ENCODE peak calls at places on chromosomes 7 and 10, in seven cellular contexts. T, P, H, M, E, R and O are unnamed samples.

GRCh38 chr10:58282615-58283014 is 13.7 kb downstream of the CISD1 start:
- DNase-seq in T (no peak), H (no peak), M (no peak), R (no peak), E (no peak), P (no peak), O (no peak)

GRCh38 chr10:84845628-84846261 is 517.4 kb downstream of the CCSER2 start:
- DNase-seq in P (no peak), R (no peak), H (peak; percentile 31), M (no peak), T (no peak), E (no peak), O (no peak)

GRCh38 chr10:60846173-60846572 is 67.9 kb downstream of the CDK1 start:
- DNase-seq in T (no peak), H (no peak), R (no peak), P (no peak), M (no peak), E (peak; percentile 8), O (no peak)

GRCh38 chr10:127996586-127996985 is 89.7 kb downstream of the PTPRE start:
- DNase-seq in P (peak; percentile 42), H (peak; percentile 68), R (peak; percentile 62), E (no peak), M (no peak), T (peak; percentile 48), O (no peak)

GRCh38 chr10:74263996-74264395 is 113.0 kb downstream of the ADK start:
- DNase-seq in P (no peak), H (no peak), M (no peak), R (no peak), E (no peak), T (no peak), O (no peak)

GRCh38 chr10:110305767-110306451 is 1.2 kb upstream of the SMNDC1 start:
- DNase-seq in R (peak; percentile 69), T (peak; percentile 74), H (no peak), E (peak; percentile 84), M (peak; percentile 72), P (no peak), O (peak; percentile 48)

GRCh38 chr10:45502458-45502857 is 128.4 kb downstream of the ALOX5 start:
- DNase-seq in E (no peak), T (no peak), M (no peak), P (no peak), R (no peak), H (no peak), O (no peak)

GRCh38 chr7:27082171-27082570 is 13.6 kb downstream of the HOXA1 start:
- DNase-seq in P (no peak), H (no peak), R (no peak), T (no peak), E (peak; percentile 29), M (no peak), O (no peak)

GRCh38 chr10:527416-527815 is 162.1 kb downstream of the DIP2C start:
- DNase-seq in P (no peak), M (no peak), H (no peak), T (no peak), E (no peak), R (no peak), O (no peak)

GRCh38 chr7:132131196-132131595 is 445.1 kb downstream of the PLXNA4 start:
- DNase-seq in M (no peak), P (no peak), T (no peak), H (no peak), R (no peak), E (peak; percentile 54), O (no peak)

GRCh38 chr7:55523366-55523765 is 48.9 kb downstream of the VOPP1 start:
- DNase-seq in T (peak; percentile 44), R (no peak), M (no peak), E (no peak), H (no peak), P (no peak), O (no peak)

GRCh38 chr10:4847580-4848020 is 21.6 kb downstream of the AKR1E2 start:
- DNase-seq in H (no peak), P (no peak), M (peak; percentile 75), T (no peak), R (no peak), E (peak; percentile 17), O (no peak)

GRCh38 chr10:29830526-29831512 is 196.0 kb upstream of the SVIL start:
- DNase-seq in E (no peak), H (no peak), P (no peak), T (no peak), R (no peak), M (no peak), O (no peak)

GRCh38 chr10:12717981-12718707 is 283.4 kb downstream of the CCDC3 start:
- DNase-seq in T (no peak), P (no peak), R (no peak), M (no peak), E (peak; percentile 87), H (no peak), O (no peak)

GRCh38 chr7:12162420-12163113 is 48.5 kb upstream of the TMEM106B start:
- DNase-seq in H (no peak), P (no peak), M (peak; percentile 12), E (peak; percentile 30), R (no peak), T (no peak), O (no peak)

GRCh38 chr10:6173203-6173602 is 29.5 kb upstream of the PFKFB3 start:
- DNase-seq in H (no peak), R (no peak), M (no peak), P (no peak), T (peak; percentile 77), E (no peak), O (peak; percentile 43)

GRCh38 chr10:43263551-43264323 is 3.1 kb downstream of the RASGEF1A start:
- DNase-seq in M (peak; percentile 68), H (no peak), P (no peak), E (no peak), R (no peak), T (peak; percentile 18), O (no peak)

GRCh38 chr7:96287168-96287567 is 34.7 kb downstream of the SLC25A13 start:
- DNase-seq in M (no peak), P (no peak), E (no peak), T (no peak), R (no peak), H (no peak), O (no peak)

GRCh38 chr7:40001649-40002048 is 51.6 kb downstream of the CDK13 start:
- DNase-seq in E (no peak), P (no peak), T (no peak), H (no peak), R (no peak), M (no peak), O (no peak)

GRCh38 chr7:41701542-41701941 is 1.3 kb downstream of the INHBA start:
- DNase-seq in R (no peak), T (no peak), M (no peak), E (no peak), P (no peak), H (no peak), O (no peak)

GRCh38 chr7:106205621-106206222 is 79.1 kb downstream of the NAMPT start:
- DNase-seq in M (no peak), P (no peak), T (no peak), E (peak; percentile 10), R (no peak), H (no peak), O (no peak)

GRCh38 chr7:124088590-124088989 is 55.7 kb upstream of the TMEM229A start:
- DNase-seq in E (peak; percentile 61), H (no peak), R (no peak), M (no peak), P (no peak), T (no peak), O (no peak)

GRCh38 chr10:26269754-26270153 is 53.2 kb downstream of the GAD2 start:
- DNase-seq in P (no peak), T (no peak), M (peak; percentile 43), E (no peak), R (no peak), H (no peak), O (no peak)

GRCh38 chr7:102220929-102221850 is 65.5 kb upstream of the SH2B2 start:
- DNase-seq in H (no peak), T (no peak), R (no peak), P (no peak), M (no peak), E (no peak), O (no peak)

DNA sequence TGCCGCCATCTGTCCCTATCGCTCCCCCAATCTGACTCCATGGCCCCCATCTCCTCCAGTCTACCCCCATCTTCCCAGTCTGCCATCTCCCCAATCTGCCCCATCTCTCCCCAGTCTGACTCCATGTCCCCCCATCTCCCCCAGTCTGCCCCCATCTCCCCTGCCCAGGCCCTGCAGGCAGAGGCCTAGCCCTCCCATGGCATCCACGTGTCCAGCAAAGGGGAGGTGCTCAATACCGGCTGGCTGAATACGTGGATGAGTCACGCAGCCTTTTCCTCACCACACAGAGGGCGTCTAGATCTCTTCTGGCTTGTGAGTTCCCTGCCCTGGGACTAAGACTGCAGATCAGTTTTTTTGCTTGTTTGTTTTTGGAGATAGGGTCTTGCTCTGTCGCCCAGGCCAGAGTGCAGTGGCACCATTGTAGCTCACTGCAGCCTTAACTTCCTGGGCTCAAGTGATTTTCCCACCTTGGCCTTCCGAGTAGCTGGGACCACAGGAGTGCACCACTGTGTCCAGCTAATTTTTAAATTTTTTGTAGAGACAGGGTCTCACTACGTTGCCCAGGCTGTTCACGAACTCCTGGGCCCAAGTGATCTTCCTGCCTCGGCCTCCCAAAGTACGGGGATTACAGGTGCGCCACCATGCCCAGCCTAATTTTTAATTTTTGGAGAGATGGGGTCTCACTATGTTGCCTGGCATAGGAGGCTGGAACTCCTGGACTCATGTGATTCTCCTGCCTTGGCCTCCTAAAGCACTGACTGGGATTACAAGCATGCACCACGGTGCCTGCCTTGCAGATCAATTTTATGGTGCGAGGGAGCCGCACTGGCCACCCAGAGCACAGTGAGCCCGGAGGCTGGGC is 15.3 kb upstream of the GPR146 start:
- DNase-seq in M (peak; percentile 99), T (peak; percentile 91), H (peak; percentile 89), R (peak; percentile 88), E (peak; percentile 88), P (peak; percentile 81), O (peak; percentile 86)
- H3K4me1 ChIP-seq in M (peaks cover 14% of the 10 kb centered on the region), T (peaks cover 3% of the 10 kb centered on the region), H (peaks cover 16% of the 10 kb centered on the region), R (peaks cover 20% of the 10 kb centered on the region), E (peaks cover 19% of the 10 kb centered on the region), P (peaks cover 42% of the 10 kb centered on the region), O (peaks cover 18% of the 10 kb centered on the region)

GRCh38 chr7:150401424-150401790 is 22.3 kb downstream of the ZNF775 start:
- DNase-seq in H (no peak), P (no peak), M (no peak), T (no peak), R (no peak), E (no peak), O (no peak)
- H3K4me1 ChIP-seq in H (peaks cover 13% of the 10 kb centered on the region), P (peaks cover 38% of the 10 kb centered on the region), M (peaks cover 42% of the 10 kb centered on the region), T (peaks cover 5% of the 10 kb centered on the region), R (peaks cover 7% of the 10 kb centered on the region), E (peaks cover 29% of the 10 kb centered on the region), O (peaks cover 27% of the 10 kb centered on the region)

GRCh38 chr10:35424680-35425285 is 88.5 kb downstream of the CCNY start:
- DNase-seq in E (no peak), M (no peak), P (no peak), H (no peak), T (no peak), R (no peak), O (no peak)
- H3K4me1 ChIP-seq in E (peaks cover 45% of the 10 kb centered on the region), M (peaks cover 67% of the 10 kb centered on the region), P (peaks cover 84% of the 10 kb centered on the region), H (peaks cover 48% of the 10 kb centered on the region), T (no peaks in the 10 kb centered on the region), R (peaks cover 53% of the 10 kb centered on the region), O (no peaks in the 10 kb centered on the region)

DNA sequence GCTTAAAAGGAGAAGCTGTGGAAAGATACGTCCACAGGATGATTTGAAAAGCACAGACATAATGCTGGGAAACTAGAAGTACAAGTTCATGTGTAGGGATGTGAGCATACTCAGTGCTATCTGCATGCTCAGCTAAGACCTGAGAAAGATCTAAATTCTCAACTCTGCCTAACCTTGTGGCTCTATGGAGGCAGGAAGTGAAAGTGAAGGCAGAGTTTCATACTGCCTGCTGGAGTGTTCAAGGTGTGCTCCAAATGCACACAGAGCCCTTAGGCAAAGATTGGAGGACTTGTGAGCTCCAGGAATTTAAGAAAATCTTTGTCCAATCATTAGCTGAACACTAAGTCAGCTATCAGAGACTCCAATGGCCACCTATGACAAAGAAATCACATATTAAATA is 190.9 kb downstream of the RNLS start:
- DNase-seq in M (no peak), H (no peak), E (peak; percentile 19), R (no peak), P (no peak), T (no peak), O (no peak)
- H3K4me1 ChIP-seq in M (peaks cover 8% of the 10 kb centered on the region), H (peaks cover 6% of the 10 kb centered on the region), E (no peaks in the 10 kb centered on the region), R (no peaks in the 10 kb centered on the region), P (peaks cover 24% of the 10 kb centered on the region), T (no peaks in the 10 kb centered on the region), O (peaks cover 9% of the 10 kb centered on the region)